ENCODE peak calls at places on chromosomes 3 and 15, in nine cellular contexts. F is CD8-positive, alpha-beta T cell; B is kidney tubule cell; X is Caco-2; S is WTC11; J is HuH-7; Q is stimulated activated CD4-positive, alpha-beta T cell treated with anti-CD3 and anti-CD28 coated beads, Interleukin-1b, Interleukin-23, amount 100 ng/mL, for 24 hours; N is stimulated activated CD8-positive, alpha-beta memory T cell treated with anti-CD3 and anti-CD28 coated beads, Interleukin-7, amount 100 ng/mL, for 4 hours; I is GM23248. W is an unnamed sample.

GRCh38 chr15:39142500-39142899 is 438.4 kb upstream of the THBS1 start:
- DNase-seq in I (no peak), S (no peak), B (no peak), J (no peak), Q (no peak), X (no peak), F (no peak), N (no peak), W (no peak)

GRCh38 chr3:139302084-139302800 is 41.6 kb upstream of the MRPS22 start:
- DNase-seq in Q (no peak), B (peak; percentile 99), N (no peak), F (no peak), X (no peak), S (no peak), I (peak; percentile 100), J (no peak), W (peak; percentile 98)

GRCh38 chr3:38267689-38268477 is 2.3 kb downstream of the SLC22A13 start:
- DNase-seq in B (no peak), S (no peak), N (no peak), Q (no peak), F (no peak), I (no peak), J (no peak), X (no peak), W (no peak)

GRCh38 chr15:70198441-70199123 is 100.9 kb upstream of the TLE3 start:
- DNase-seq in S (no peak), J (no peak), F (no peak), B (no peak), Q (no peak), X (no peak), N (no peak), I (no peak), W (no peak)

GRCh38 chr3:132749786-132750185 is 27.6 kb upstream of the NPHP3 start:
- DNase-seq in J (no peak), X (no peak), Q (no peak), S (no peak), F (no peak), I (peak; percentile 3), N (no peak), B (no peak), W (peak; percentile 41)

GRCh38 chr3:100003609-100004503 is 110.4 kb downstream of the FILIP1L start:
- DNase-seq in S (no peak), I (no peak), B (no peak), J (no peak), F (no peak), X (no peak), Q (no peak), N (no peak), W (no peak)

GRCh38 chr3:173371848-173372487 is 25.6 kb upstream of the NLGN1 start:
- DNase-seq in F (no peak), I (peak; percentile 69), J (no peak), Q (no peak), S (no peak), N (no peak), B (peak; percentile 45), X (peak; percentile 35), W (peak; percentile 31)

GRCh38 chr3:66133050-66133757 is 87.6 kb upstream of the SLC25A26 start:
- DNase-seq in J (no peak), I (peak; percentile 81), X (no peak), N (no peak), Q (no peak), S (no peak), F (no peak), B (peak; percentile 83), W (no peak)

GRCh38 chr15:40336129-40337122 is 4.3 kb downstream of the CCDC9B start:
- DNase-seq in F (no peak), J (peak; percentile 64), X (no peak), S (peak; percentile 69), I (no peak), Q (no peak), B (no peak), N (no peak), W (no peak)

GRCh38 chr15:78317145-78317836 is 17.9 kb upstream of the SKIC8 start:
- DNase-seq in S (no peak), B (peak; percentile 20), I (peak; percentile 27), X (peak; percentile 52), Q (no peak), N (no peak), F (no peak), J (peak; percentile 60), W (no peak)

GRCh38 chr3:50245831-50246516 is 10.0 kb downstream of the GNAI2 start:
- DNase-seq in F (peak; percentile 93), N (peak; percentile 87), I (peak; percentile 94), Q (peak; percentile 94), X (peak; percentile 90), J (peak; percentile 88), S (peak; percentile 98), B (peak; percentile 84), W (peak; percentile 92)

GRCh38 chr3:47343471-47343971 is 37.3 kb upstream of the PTPN23 start:
- DNase-seq in S (no peak), B (no peak), Q (no peak), I (no peak), J (no peak), F (no peak), N (no peak), X (no peak), W (no peak)

GRCh38 chr3:45035441-45036301 is 9.6 kb downstream of the CLEC3B start:
- DNase-seq in S (peak; percentile 46), Q (peak; percentile 8), I (no peak), N (no peak), B (peak; percentile 29), J (no peak), X (no peak), F (no peak), W (peak; percentile 46)

GRCh38 chr15:39417766-39418165 is 163.1 kb upstream of the THBS1 start:
- DNase-seq in N (no peak), I (no peak), X (no peak), F (no peak), J (no peak), B (no peak), Q (no peak), S (no peak), W (no peak)

GRCh38 chr15:58517252-58517681 is 85.5 kb downstream of the LIPC start:
- DNase-seq in Q (no peak), N (no peak), B (no peak), X (no peak), F (no peak), I (no peak), S (no peak), J (no peak), W (no peak)

GRCh38 chr3:178059124-178059523 is 477.1 kb upstream of the KCNMB2 start:
- DNase-seq in B (no peak), Q (no peak), I (peak; percentile 13), N (no peak), J (peak; percentile 8), S (no peak), F (no peak), X (no peak), W (peak; percentile 45)

GRCh38 chr3:172512363-172512762 is 10.9 kb downstream of the TNFSF10 start:
- DNase-seq in N (peak; percentile 63), X (no peak), J (no peak), F (peak; percentile 33), B (no peak), I (no peak), S (no peak), Q (peak; percentile 30), W (peak; percentile 93)

GRCh38 chr3:69300296-69300695 is 85.6 kb downstream of the FRMD4B start:
- DNase-seq in Q (no peak), J (no peak), N (no peak), I (no peak), X (no peak), B (peak; percentile 19), S (no peak), F (no peak), W (no peak)

GRCh38 chr3:40189118-40189517 is 120.4 kb upstream of the EIF1B start:
- DNase-seq in S (no peak), I (no peak), Q (no peak), N (no peak), J (no peak), B (no peak), F (no peak), X (no peak), W (no peak)

GRCh38 chr3:144663456-144664063 is 691.9 kb downstream of the DIPK2A start:
- DNase-seq in B (no peak), S (no peak), N (no peak), Q (no peak), X (no peak), I (no peak), F (no peak), J (no peak), W (no peak)

GRCh38 chr15:92383528-92384326 is 10.0 kb upstream of the ST8SIA2 start:
- DNase-seq in I (peak; percentile 44), J (peak; percentile 52), S (peak; percentile 85), Q (no peak), B (peak; percentile 25), X (peak; percentile 57), N (no peak), F (no peak), W (peak; percentile 30)

W was measured in cardiac muscle cell.